ENCODE peak calls at places on chromosomes 7 and 10, in six cellular contexts. J, O, Z, L, C and W are unnamed samples.
A peak's percentile ranks its signal among the peaks of the same experiment; 100 is the strongest.

GRCh38 chr10:126701526-126701925 is 31.0 kb upstream of the C10orf90 start:
- DNase-seq in C (no peak), Z (no peak), J (no peak), O (no peak), L (no peak), W (no peak)

GRCh38 chr10:52170776-52171175 is 143.3 kb upstream of the DKK1 start:
- DNase-seq in Z (no peak), J (no peak), O (no peak), C (no peak), L (no peak), W (no peak)

GRCh38 chr10:132657127-132657706 is 119.6 kb downstream of the INPP5A start:
- DNase-seq in O (no peak), J (no peak), Z (no peak), C (no peak), L (no peak), W (no peak)

GRCh38 chr7:91191771-91192170 is 72.5 kb upstream of the FZD1 start:
- DNase-seq in J (no peak), Z (no peak), L (no peak), O (no peak), C (no peak), W (no peak)

GRCh38 chr10:12542271-12542670 is 192.9 kb downstream of the CAMK1D start:
- DNase-seq in L (no peak), J (no peak), C (no peak), Z (no peak), O (no peak), W (no peak)

GRCh38 chr10:15140640-15141039 is 27.9 kb downstream of the NMT2 start:
- DNase-seq in L (no peak), C (no peak), J (no peak), O (no peak), Z (no peak), W (no peak)

GRCh38 chr7:155277385-155277994 is 20.2 kb upstream of the INSIG1 start:
- DNase-seq in J (no peak), Z (no peak), L (no peak), O (no peak), C (no peak), W (no peak)

GRCh38 chr7:128121731-128122576 is 90.7 kb upstream of the LRRC4 start:
- DNase-seq in Z (peak; percentile 37), J (no peak), L (no peak), O (no peak), C (peak; percentile 94), W (no peak)

GRCh38 chr7:158586499-158587191 is 978 bp downstream of the PTPRN2 start:
- DNase-seq in C (no peak), J (no peak), L (no peak), O (no peak), Z (no peak), W (no peak)

GRCh38 chr7:46191776-46192175 is 270.7 kb upstream of the IGFBP3 start:
- DNase-seq in Z (no peak), L (peak; percentile 94), J (no peak), C (no peak), O (no peak), W (no peak)

GRCh38 chr7:151648429-151648828 is 128.7 kb upstream of the RHEB start:
- DNase-seq in C (no peak), O (no peak), J (no peak), L (no peak), Z (no peak), W (no peak)

GRCh38 chr7:92464515-92464914 is 13.2 kb downstream of the ERVW-1 start:
- DNase-seq in O (no peak), C (no peak), L (no peak), J (no peak), Z (no peak), W (no peak)

GRCh38 chr10:70822421-70822820 is 6.7 kb downstream of the SGPL1 start:
- DNase-seq in C (no peak), O (no peak), L (no peak), J (no peak), Z (no peak), W (no peak)

GRCh38 chr7:140053812-140054539 is 8.8 kb downstream of the PARP12 start:
- DNase-seq in L (no peak), C (no peak), J (no peak), Z (no peak), O (no peak), W (no peak)

GRCh38 chr7:100568936-100569844 is 4.5 kb downstream of the SAP25 start:
- DNase-seq in O (no peak), Z (no peak), J (no peak), L (peak; percentile 48), C (peak; percentile 44), W (no peak)

GRCh38 chr7:36289833-36290661 is 99.6 kb upstream of the ANLN start:
- DNase-seq in Z (no peak), J (no peak), O (no peak), L (no peak), C (no peak), W (no peak)

GRCh38 chr7:135801877-135802276 is 53.3 kb upstream of the FAM180A start:
- DNase-seq in O (no peak), L (no peak), J (no peak), Z (no peak), C (no peak), W (no peak)

GRCh38 chr7:98110249-98111022 is 3.8 kb downstream of the LMTK2 start:
- DNase-seq in L (no peak), J (no peak), Z (no peak), O (peak; percentile 19), C (no peak), W (no peak)

GRCh38 chr10:86047588-86047987 is 319.0 kb downstream of the GRID1 start:
- DNase-seq in J (no peak), C (peak; percentile 9), Z (no peak), O (no peak), L (no peak), W (no peak)

GRCh38 chr7:87129332-87129731 is 22.9 kb upstream of the DMTF1 start:
- DNase-seq in L (no peak), Z (no peak), C (no peak), J (no peak), O (no peak), W (no peak)

GRCh38 chr7:155844019-155844453 is 31.8 kb upstream of the SHH start:
- DNase-seq in Z (no peak), C (no peak), L (no peak), J (no peak), O (no peak), W (no peak)

GRCh38 chr7:156167987-156168386 is 355.7 kb upstream of the SHH start:
- DNase-seq in O (no peak), Z (no peak), L (no peak), C (no peak), J (no peak), W (no peak)

GRCh38 chr7:19558527-19558926 is 150.3 kb downstream of the POLR1F start:
- DNase-seq in L (peak; percentile 39), C (no peak), J (no peak), Z (no peak), O (peak; percentile 76), W (no peak)

GRCh38 chr7:1040790-1041189 is 3.6 kb upstream of the GPR146 start:
- DNase-seq in C (no peak), L (peak; percentile 26), O (peak; percentile 52), Z (no peak), J (no peak), W (no peak)

GRCh38 chr7:101299511-101300464 is 21.8 kb downstream of the IFT22 start:
- DNase-seq in L (no peak), C (no peak), J (no peak), O (no peak), Z (no peak), W (no peak)

GRCh38 chr10:48694371-48695030 is 9.8 kb downstream of the WDFY4 start:
- DNase-seq in Z (no peak), C (no peak), O (no peak), J (no peak), L (no peak), W (no peak)

GRCh38 chr10:78727728-78728127 is 341.0 kb upstream of the ZMIZ1 start:
- DNase-seq in O (no peak), J (no peak), L (no peak), C (no peak), Z (peak; percentile 46), W (no peak)

GRCh38 chr7:4747746-4748145 is 27.7 kb upstream of the AP5Z1 start:
- DNase-seq in O (no peak), Z (no peak), J (no peak), C (no peak), L (no peak), W (no peak)
- H3K4me3 ChIP-seq in O (no peak overlapping the region), Z (peak overlapping the region; percentile 55), J (no peak overlapping the region), C (no peak overlapping the region), L (no peak overlapping the region), W (no peak overlapping the region)

GRCh38 chr10:16887565-16887964 is 70.3 kb upstream of the RSU1 start:
- DNase-seq in L (no peak), C (no peak), J (no peak), O (peak; percentile 86), Z (no peak), W (no peak)

GRCh38 chr10:16893664-16894063 is 76.4 kb upstream of the RSU1 start:
- DNase-seq in O (no peak), L (no peak), C (no peak), Z (no peak), J (no peak), W (no peak)

GRCh38 chr10:16890691-16891090 is 73.5 kb upstream of the RSU1 start:
- DNase-seq in L (no peak), O (no peak), C (no peak), J (no peak), Z (no peak), W (no peak)

GRCh38 chr10:16894834-16895233 is 77.6 kb upstream of the RSU1 start:
- DNase-seq in C (no peak), L (no peak), Z (no peak), J (no peak), O (no peak), W (no peak)

GRCh38 chr10:16891375-16892313 is 74.4 kb upstream of the RSU1 start:
- DNase-seq in O (peak; percentile 59), J (peak; percentile 14), Z (peak; percentile 68), C (peak; percentile 35), L (no peak), W (no peak)
- H3K4me3 ChIP-seq in O (no peak overlapping the region), J (no peak overlapping the region), Z (no peak overlapping the region), C (no peak overlapping the region), L (no peak overlapping the region), W (no peak overlapping the region)

GRCh38 chr10:61047011-61047410 is 103.0 kb upstream of the RHOBTB1 start:
- DNase-seq in C (no peak), O (no peak), L (no peak), J (no peak), Z (no peak), W (no peak)
- H3K4me3 ChIP-seq in C (no peak overlapping the region), O (no peak overlapping the region), L (no peak overlapping the region), J (no peak overlapping the region), Z (no peak overlapping the region), W (no peak overlapping the region)

GRCh38 chr7:69598487-69599148 is 343 bp downstream of the AUTS2 start:
- DNase-seq in L (peak; percentile 19), C (peak; percentile 14), J (no peak), Z (no peak), O (no peak), W (no peak)

GRCh38 chr7:69602522-69602921 is 4.2 kb downstream of the AUTS2 start:
- DNase-seq in Z (no peak), L (no peak), J (no peak), O (no peak), C (no peak), W (no peak)

GRCh38 chr7:69598081-69598486 is at the start of gene AUTS2:
- DNase-seq in J (peak; percentile 28), L (no peak), C (peak; percentile 46), O (peak; percentile 48), Z (peak; percentile 91), W (no peak)

GRCh38 chr7:69599211-69599878 is 1.1 kb downstream of the AUTS2 start:
- DNase-seq in J (no peak), Z (no peak), O (no peak), L (no peak), C (no peak), W (no peak)

GRCh38 chr7:69599879-69600764 is 1.8 kb downstream of the AUTS2 start:
- DNase-seq in J (no peak), C (no peak), Z (no peak), L (no peak), O (no peak), W (no peak)
- H3K4me3 ChIP-seq in J (no peak overlapping the region), C (no peak overlapping the region), Z (peak overlapping the region; percentile 95), L (no peak overlapping the region), O (peak overlapping the region; percentile 69), W (peak overlapping the region; percentile 88)